ENCODE peak calls at places on chromosomes 2 and 18, in six cellular contexts. One of them, this sample, is unnamed.

GRCh38 chr2:192208848-192209247 is 14.1 kb upstream of the TMEFF2 start:
- DNase-seq in colonic mucosa: no peak
- DNase-seq in hepatocyte: no peak
- DNase-seq in Peyer's patch: no peak
- DNase-seq in neural progenitor cell: no peak
- DNase-seq in NT2/D1: no peak
- DNase-seq in this sample: no peak

GRCh38 chr2:45938649-45939511 is 287.4 kb downstream of the PRKCE start:
- DNase-seq in Peyer's patch: peak; percentile 86
- DNase-seq in colonic mucosa: peak; percentile 88
- DNase-seq in hepatocyte: peak; percentile 91
- DNase-seq in neural progenitor cell: peak; percentile 32
- DNase-seq in NT2/D1: no peak
- DNase-seq in this sample: peak; percentile 80

GRCh38 chr2:109266998-109267854 is 138.2 kb downstream of the SH3RF3 start:
- DNase-seq in Peyer's patch: peak; percentile 35
- DNase-seq in neural progenitor cell: peak; percentile 18
- DNase-seq in colonic mucosa: no peak
- DNase-seq in NT2/D1: no peak
- DNase-seq in hepatocyte: no peak
- DNase-seq in this sample: no peak

GRCh38 chr2:217948897-217949296 is 53.9 kb downstream of the TNS1 start:
- DNase-seq in hepatocyte: no peak
- DNase-seq in Peyer's patch: no peak
- DNase-seq in neural progenitor cell: no peak
- DNase-seq in NT2/D1: no peak
- DNase-seq in colonic mucosa: no peak
- DNase-seq in this sample: no peak

GRCh38 chr2:134181219-134181618 is 72.7 kb upstream of the MGAT5 start:
- DNase-seq in NT2/D1: no peak
- DNase-seq in colonic mucosa: peak; percentile 31
- DNase-seq in neural progenitor cell: no peak
- DNase-seq in Peyer's patch: peak; percentile 87
- DNase-seq in hepatocyte: no peak
- DNase-seq in this sample: no peak

GRCh38 chr2:44949329-44950151 is 8.0 kb downstream of the SIX3 start:
- DNase-seq in Peyer's patch: no peak
- DNase-seq in NT2/D1: no peak
- DNase-seq in colonic mucosa: no peak
- DNase-seq in neural progenitor cell: peak; percentile 96
- DNase-seq in hepatocyte: no peak
- DNase-seq in this sample: peak; percentile 43

GRCh38 chr18:77341527-77341926 is 91.9 kb downstream of the GALR1 start:
- DNase-seq in neural progenitor cell: no peak
- DNase-seq in colonic mucosa: no peak
- DNase-seq in hepatocyte: no peak
- DNase-seq in NT2/D1: no peak
- DNase-seq in Peyer's patch: no peak
- DNase-seq in this sample: no peak

GRCh38 chr2:202723746-202724145 is 89.0 kb downstream of the FAM117B start:
- DNase-seq in Peyer's patch: no peak
- DNase-seq in hepatocyte: no peak
- DNase-seq in neural progenitor cell: no peak
- DNase-seq in NT2/D1: no peak
- DNase-seq in colonic mucosa: no peak
- DNase-seq in this sample: no peak

GRCh38 chr2:131004446-131005209 is 88.6 kb downstream of the FAM168B start:
- DNase-seq in neural progenitor cell: no peak
- DNase-seq in hepatocyte: no peak
- DNase-seq in colonic mucosa: no peak
- DNase-seq in NT2/D1: no peak
- DNase-seq in Peyer's patch: no peak
- DNase-seq in this sample: no peak

GRCh38 chr2:49598231-49598630 is 443.9 kb upstream of the FSHR start:
- DNase-seq in NT2/D1: no peak
- DNase-seq in colonic mucosa: no peak
- DNase-seq in hepatocyte: no peak
- DNase-seq in neural progenitor cell: no peak
- DNase-seq in Peyer's patch: no peak
- DNase-seq in this sample: no peak

GRCh38 chr2:128369126-128369555 is 50.5 kb upstream of the HS6ST1 start:
- DNase-seq in NT2/D1: peak; percentile 65
- DNase-seq in neural progenitor cell: peak; percentile 81
- DNase-seq in colonic mucosa: no peak
- DNase-seq in Peyer's patch: no peak
- DNase-seq in hepatocyte: no peak
- DNase-seq in this sample: no peak

GRCh38 chr2:74896232-74896631 is 62.2 kb upstream of the POLE4 start:
- DNase-seq in colonic mucosa: no peak
- DNase-seq in neural progenitor cell: no peak
- DNase-seq in hepatocyte: no peak
- DNase-seq in Peyer's patch: no peak
- DNase-seq in NT2/D1: no peak
- DNase-seq in this sample: no peak

GRCh38 chr2:85710687-85711577 is 16.8 kb downstream of the GNLY start:
- DNase-seq in hepatocyte: no peak
- DNase-seq in NT2/D1: no peak
- DNase-seq in Peyer's patch: peak; percentile 77
- DNase-seq in colonic mucosa: no peak
- DNase-seq in neural progenitor cell: no peak
- DNase-seq in this sample: peak; percentile 24

GRCh38 chr2:120675460-120676130 is 60.1 kb upstream of the GLI2 start:
- DNase-seq in hepatocyte: peak; percentile 83
- DNase-seq in colonic mucosa: peak; percentile 66
- DNase-seq in neural progenitor cell: peak; percentile 73
- DNase-seq in Peyer's patch: peak; percentile 68
- DNase-seq in NT2/D1: peak; percentile 57
- DNase-seq in this sample: no peak

GRCh38 chr2:85596486-85597143 is 1.1 kb downstream of the RNF181 start:
- DNase-seq in neural progenitor cell: no peak
- DNase-seq in colonic mucosa: no peak
- DNase-seq in hepatocyte: no peak
- DNase-seq in Peyer's patch: no peak
- DNase-seq in NT2/D1: no peak
- DNase-seq in this sample: no peak

GRCh38 chr2:147386284-147386683 is 458.5 kb upstream of the ACVR2A start:
- DNase-seq in colonic mucosa: no peak
- DNase-seq in NT2/D1: no peak
- DNase-seq in Peyer's patch: no peak
- DNase-seq in neural progenitor cell: no peak
- DNase-seq in hepatocyte: no peak
- DNase-seq in this sample: no peak

GRCh38 chr2:190578158-190579057 is 43.9 kb upstream of the NEMP2 start:
- DNase-seq in hepatocyte: peak; percentile 55
- DNase-seq in colonic mucosa: peak; percentile 86
- DNase-seq in neural progenitor cell: no peak
- DNase-seq in Peyer's patch: peak; percentile 70
- DNase-seq in NT2/D1: no peak
- DNase-seq in this sample: no peak

GRCh38 chr2:235005603-235006259 is 53.9 kb downstream of the SH3BP4 start:
- DNase-seq in colonic mucosa: peak; percentile 68
- DNase-seq in neural progenitor cell: peak; percentile 88
- DNase-seq in Peyer's patch: no peak
- DNase-seq in hepatocyte: peak; percentile 72
- DNase-seq in NT2/D1: peak; percentile 40
- DNase-seq in this sample: peak; percentile 67

GRCh38 chr18:47247036-47247832 is 4.2 kb downstream of the SKOR2 start:
- DNase-seq in hepatocyte: peak; percentile 44
- DNase-seq in neural progenitor cell: peak; percentile 83
- DNase-seq in NT2/D1: no peak
- DNase-seq in colonic mucosa: no peak
- DNase-seq in Peyer's patch: no peak
- DNase-seq in this sample: no peak

GRCh38 chr18:13800505-13801259 is 23.3 kb upstream of the MC5R start:
- DNase-seq in colonic mucosa: peak; percentile 82
- DNase-seq in Peyer's patch: peak; percentile 83
- DNase-seq in hepatocyte: peak; percentile 87
- DNase-seq in neural progenitor cell: peak; percentile 80
- DNase-seq in NT2/D1: no peak
- DNase-seq in this sample: peak; percentile 74

GRCh38 chr2:238105506-238106338 is 5.6 kb downstream of the ESPNL start:
- DNase-seq in Peyer's patch: peak; percentile 42
- DNase-seq in hepatocyte: no peak
- DNase-seq in colonic mucosa: no peak
- DNase-seq in neural progenitor cell: no peak
- DNase-seq in NT2/D1: no peak
- DNase-seq in this sample: no peak

GRCh38 chr18:69787825-69788547 is 159.7 kb downstream of the CD226 start:
- DNase-seq in colonic mucosa: no peak
- DNase-seq in NT2/D1: no peak
- DNase-seq in hepatocyte: no peak
- DNase-seq in Peyer's patch: no peak
- DNase-seq in neural progenitor cell: no peak
- DNase-seq in this sample: no peak

GRCh38 chr18:35570182-35570581 is 11.4 kb upstream of the GALNT1 start:
- DNase-seq in NT2/D1: no peak
- DNase-seq in hepatocyte: no peak
- DNase-seq in colonic mucosa: peak; percentile 45
- DNase-seq in Peyer's patch: no peak
- DNase-seq in neural progenitor cell: no peak
- DNase-seq in this sample: no peak

GRCh38 chr2:167640096-167640495 is 607.3 kb downstream of the STK39 start:
- DNase-seq in colonic mucosa: no peak
- DNase-seq in NT2/D1: no peak
- DNase-seq in neural progenitor cell: no peak
- DNase-seq in Peyer's patch: no peak
- DNase-seq in hepatocyte: no peak
- DNase-seq in this sample: no peak

GRCh38 chr18:41370740-41371623 is 584.1 kb upstream of the PIK3C3 start:
- DNase-seq in hepatocyte: no peak
- DNase-seq in Peyer's patch: no peak
- DNase-seq in colonic mucosa: no peak
- DNase-seq in NT2/D1: no peak
- DNase-seq in neural progenitor cell: no peak
- DNase-seq in this sample: no peak

GRCh38 chr2:211816739-211817138 is 721.9 kb downstream of the ERBB4 start:
- DNase-seq in colonic mucosa: no peak
- DNase-seq in Peyer's patch: no peak
- DNase-seq in NT2/D1: no peak
- DNase-seq in hepatocyte: no peak
- DNase-seq in neural progenitor cell: no peak
- DNase-seq in this sample: no peak

GRCh38 chr18:44579028-44579692 is 101.5 kb upstream of the SETBP1 start:
- DNase-seq in NT2/D1: peak; percentile 6
- DNase-seq in colonic mucosa: no peak
- DNase-seq in Peyer's patch: no peak
- DNase-seq in neural progenitor cell: peak; percentile 64
- DNase-seq in hepatocyte: peak; percentile 29
- DNase-seq in this sample: no peak

GRCh38 chr2:129318581-129319421 is 660.7 kb upstream of the RAB6C start:
- DNase-seq in Peyer's patch: no peak
- DNase-seq in hepatocyte: peak; percentile 37
- DNase-seq in colonic mucosa: no peak
- DNase-seq in NT2/D1: no peak
- DNase-seq in neural progenitor cell: no peak
- DNase-seq in this sample: no peak

GRCh38 chr18:25896178-25896780 is 194.1 kb downstream of the SS18 start:
- DNase-seq in colonic mucosa: peak; percentile 34
- DNase-seq in neural progenitor cell: peak; percentile 70
- DNase-seq in Peyer's patch: no peak
- DNase-seq in NT2/D1: peak; percentile 1
- DNase-seq in hepatocyte: peak; percentile 68
- DNase-seq in this sample: peak; percentile 59

GRCh38 chr18:56901919-56902318 is 245.0 kb upstream of the BOD1L2 start:
- DNase-seq in Peyer's patch: no peak
- DNase-seq in NT2/D1: no peak
- DNase-seq in hepatocyte: no peak
- DNase-seq in neural progenitor cell: no peak
- DNase-seq in colonic mucosa: no peak
- DNase-seq in this sample: no peak
- H3K4me1 ChIP-seq in Peyer's patch: no peaks in the 10 kb centered on the region
- H3K4me1 ChIP-seq in NT2/D1: no peaks in the 10 kb centered on the region
- H3K4me1 ChIP-seq in hepatocyte: no peaks in the 10 kb centered on the region
- H3K4me1 ChIP-seq in neural progenitor cell: no peaks in the 10 kb centered on the region
- H3K4me1 ChIP-seq in colonic mucosa: no peaks in the 10 kb centered on the region
- H3K4me1 ChIP-seq in this sample: peaks cover 6% of the 10 kb centered on the region

GRCh38 chr2:239962890-239963591 is 62.1 kb downstream of the NDUFA10 start:
- DNase-seq in hepatocyte: no peak
- DNase-seq in neural progenitor cell: no peak
- DNase-seq in NT2/D1: no peak
- DNase-seq in Peyer's patch: no peak
- DNase-seq in colonic mucosa: no peak
- DNase-seq in this sample: no peak
- H3K36me3 ChIP-seq in hepatocyte: no peaks in the 10 kb centered on the region
- H3K36me3 ChIP-seq in neural progenitor cell: no peaks in the 10 kb centered on the region
- H3K36me3 ChIP-seq in NT2/D1: peaks cover 92% of the 10 kb centered on the region
- H3K36me3 ChIP-seq in Peyer's patch: no peaks in the 10 kb centered on the region
- H3K36me3 ChIP-seq in colonic mucosa: no peaks in the 10 kb centered on the region
- H3K36me3 ChIP-seq in this sample: no peaks in the 10 kb centered on the region

GRCh38 chr2:101771226-101771906 is 73.9 kb downstream of the MAP4K4 start:
- DNase-seq in neural progenitor cell: no peak
- DNase-seq in hepatocyte: no peak
- DNase-seq in NT2/D1: no peak
- DNase-seq in Peyer's patch: no peak
- DNase-seq in colonic mucosa: no peak
- DNase-seq in this sample: no peak
- H3K4me1 ChIP-seq in neural progenitor cell: peaks cover 81% of the 10 kb centered on the region
- H3K4me1 ChIP-seq in hepatocyte: peaks cover 47% of the 10 kb centered on the region
- H3K4me1 ChIP-seq in NT2/D1: peaks cover 10% of the 10 kb centered on the region
- H3K4me1 ChIP-seq in Peyer's patch: no peaks in the 10 kb centered on the region
- H3K4me1 ChIP-seq in colonic mucosa: no peaks in the 10 kb centered on the region
- H3K4me1 ChIP-seq in this sample: peaks cover 5% of the 10 kb centered on the region

GRCh38 chr2:132497591-132497990 is 81.0 kb downstream of the GPR39 start:
- DNase-seq in neural progenitor cell: no peak
- DNase-seq in Peyer's patch: no peak
- DNase-seq in NT2/D1: no peak
- DNase-seq in colonic mucosa: no peak
- DNase-seq in hepatocyte: no peak
- DNase-seq in this sample: no peak
- H3K36me3 ChIP-seq in neural progenitor cell: no peaks in the 10 kb centered on the region
- H3K36me3 ChIP-seq in Peyer's patch: no peaks in the 10 kb centered on the region
- H3K36me3 ChIP-seq in NT2/D1: no peaks in the 10 kb centered on the region
- H3K36me3 ChIP-seq in colonic mucosa: no peaks in the 10 kb centered on the region
- H3K36me3 ChIP-seq in hepatocyte: no peaks in the 10 kb centered on the region
- H3K36me3 ChIP-seq in this sample: no peaks in the 10 kb centered on the region

DNA sequence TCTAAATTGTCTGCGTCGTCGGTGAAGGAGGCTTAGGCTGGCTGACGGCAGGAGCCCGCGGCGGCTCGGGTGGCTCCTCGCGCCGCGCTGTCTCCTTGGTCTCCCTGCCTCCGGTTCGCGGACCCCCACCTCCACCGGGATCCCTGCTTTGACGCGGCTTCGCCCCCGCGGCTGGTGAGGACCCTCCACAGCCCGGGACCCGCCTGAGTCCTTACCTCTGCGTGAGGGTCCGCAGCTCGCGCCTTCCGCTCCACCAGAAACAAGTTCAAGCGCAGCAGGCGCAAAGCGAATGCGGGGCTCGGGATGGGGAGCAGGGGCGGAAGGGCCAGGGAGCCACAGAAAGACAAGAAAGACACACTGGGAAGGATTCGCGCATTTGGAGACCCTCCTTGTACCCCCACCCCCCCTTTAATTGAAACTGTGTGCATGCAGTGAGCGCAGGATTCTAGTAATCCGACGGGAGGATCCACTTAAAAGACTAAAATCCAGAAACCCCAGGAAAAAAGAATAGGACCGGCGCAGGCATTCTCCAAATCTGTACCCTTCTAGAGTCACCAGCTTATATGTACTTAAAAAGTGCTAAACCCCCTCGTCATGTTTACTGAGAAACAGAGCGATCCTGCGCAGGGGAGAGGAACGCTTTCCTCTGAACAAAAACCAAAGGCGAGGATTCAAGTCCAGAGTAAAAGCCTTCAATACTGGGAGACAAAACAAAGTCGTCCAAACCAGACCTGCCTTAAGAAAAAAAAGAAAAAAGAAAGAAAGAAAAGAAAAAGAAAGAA is 3.8 kb downstream of the PTGR3 start:
- DNase-seq in neural progenitor cell: peak; percentile 38
- DNase-seq in NT2/D1: no peak
- DNase-seq in colonic mucosa: no peak
- DNase-seq in Peyer's patch: no peak
- DNase-seq in hepatocyte: no peak
- DNase-seq in this sample: peak; percentile 41
- H3K4me1 ChIP-seq in neural progenitor cell: peaks cover 29% of the 10 kb centered on the region
- H3K4me1 ChIP-seq in NT2/D1: peaks cover 7% of the 10 kb centered on the region
- H3K4me1 ChIP-seq in colonic mucosa: peaks cover 6% of the 10 kb centered on the region
- H3K4me1 ChIP-seq in Peyer's patch: peaks cover 15% of the 10 kb centered on the region
- H3K4me1 ChIP-seq in hepatocyte: peaks cover 11% of the 10 kb centered on the region
- H3K4me1 ChIP-seq in this sample: peaks cover 27% of the 10 kb centered on the region

This sample was measured in mucosa of descending colon.